ENCODE peak calls at places on chromosome X, in eight cellular contexts. O, Z, Q, G, C, H, M and X are unnamed samples.

GRCh38 chrX:103407776-103408175 is 31.4 kb downstream of the BEX3 start:
- DNase-seq in O (no peak), Z (no peak), Q (no peak), G (no peak), C (no peak), H (no peak), M (no peak), X (no peak)

GRCh38 chrX:153057281-153057680 is 1.0 kb downstream of the PNMA3 start:
- DNase-seq in O (no peak), Z (no peak), Q (no peak), G (no peak), C (no peak), H (no peak), M (no peak), X (no peak)

GRCh38 chrX:42920752-42921151 is 142.8 kb upstream of the PPP1R2C start:
- DNase-seq in O (no peak), Z (peak), Q (no peak), G (no peak), C (no peak), H (no peak), M (peak), X (no peak)

GRCh38 chrX:48883729-48884128 is 13.8 kb downstream of the TIMM17B start:
- DNase-seq in O (no peak), Z (no peak), Q (no peak), G (no peak), C (peak), H (peak), M (no peak), X (no peak)

GRCh38 chrX:132022115-132022862 is 813 bp upstream of the STK26 start:
- DNase-seq in O (peak), Z (peak), Q (peak), G (no peak), C (peak), H (peak), M (peak), X (peak)

GRCh38 chrX:2609431-2610238 is 81.5 kb upstream of the CD99 start:
- DNase-seq in O (peak), Z (peak), Q (peak), G (peak), C (peak), H (peak), M (peak), X (peak)

GRCh38 chrX:150664290-150664689 is 28.9 kb upstream of the MTMR1 start:
- DNase-seq in O (no peak), Z (no peak), Q (no peak), G (no peak), C (no peak), H (no peak), M (no peak), X (no peak)

GRCh38 chrX:53715336-53715924 is 28.9 kb upstream of the HUWE1 start:
- DNase-seq in O (no peak), Z (no peak), Q (no peak), G (no peak), C (peak), H (no peak), M (no peak), X (no peak)

GRCh38 chrX:76453737-76454406 is 26.4 kb downstream of the MAGEE1 start:
- DNase-seq in O (no peak), Z (no peak), Q (no peak), G (no peak), C (no peak), H (no peak), M (no peak), X (no peak)

GRCh38 chrX:109508915-109509314 is 27.0 kb upstream of the GUCY2F start:
- DNase-seq in O (no peak), Z (no peak), Q (no peak), G (no peak), C (no peak), H (no peak), M (no peak), X (no peak)

GRCh38 chrX:31847773-31848172 is 775.9 kb upstream of the FTHL17 start:
- DNase-seq in O (no peak), Z (no peak), Q (no peak), G (no peak), C (no peak), H (no peak), M (no peak), X (peak)

DNA sequence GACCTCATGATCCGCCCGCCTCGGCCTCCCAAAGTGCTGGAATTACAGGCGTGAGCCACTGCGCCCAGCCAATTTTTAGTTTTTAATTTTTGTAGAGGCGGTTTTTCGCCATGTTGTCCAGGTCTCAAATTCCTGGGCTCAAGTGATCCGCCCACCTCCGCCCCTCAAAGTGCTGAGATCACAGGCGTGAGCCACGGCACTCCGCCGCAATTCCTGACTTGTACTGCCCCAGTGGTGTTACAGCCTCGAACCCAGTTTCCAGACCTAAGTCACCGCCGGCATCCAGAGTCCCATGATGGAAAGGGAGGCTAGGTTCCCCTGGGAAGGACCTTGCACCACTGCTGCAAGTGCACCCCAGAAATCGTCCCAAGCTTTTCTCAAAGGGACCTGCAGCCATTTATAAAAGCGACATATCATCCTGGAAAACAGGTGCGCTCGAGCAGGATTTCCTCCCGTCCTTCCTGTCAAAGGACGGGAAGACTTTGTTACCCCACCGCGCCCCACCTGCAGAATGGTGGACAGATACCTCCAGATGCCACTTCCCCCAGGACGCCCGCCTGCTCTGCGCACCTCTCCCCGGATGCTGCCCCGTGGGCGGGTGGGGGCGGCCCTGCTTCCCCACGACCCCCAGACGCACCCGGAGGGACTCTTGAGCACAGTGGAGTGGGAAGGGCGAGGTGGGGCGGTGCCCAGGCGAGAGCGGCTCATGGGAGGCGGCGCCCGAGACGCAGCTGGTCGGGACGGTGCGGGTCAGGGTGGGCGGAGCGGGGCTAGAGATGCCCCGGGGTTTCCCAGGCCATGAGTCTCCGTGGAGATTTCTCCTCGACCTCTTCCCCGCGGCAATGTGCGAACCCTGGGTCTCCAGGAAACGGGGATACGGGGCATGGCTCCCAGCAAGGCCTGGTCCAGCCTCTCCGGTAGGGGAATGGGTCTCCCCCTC is 959 bp upstream of the RPL10 start:
- DNase-seq in O (peak), Z (peak), Q (peak), G (peak), C (peak), H (peak), M (peak), X (peak)
- H3K4me2 ChIP-seq in O (peak), Z (peak), Q (peak), G (peak), C (peak), H (peak), M (peak), X (peak)

GRCh38 chrX:136910565-136911040 is 30.1 kb upstream of the RBMX start:
- DNase-seq in O (peak), Z (no peak), Q (no peak), G (peak), C (peak), H (peak), M (peak), X (no peak)
- H3K9ac ChIP-seq in O (peak), Z (no peak), Q (no peak), G (no peak), C (no peak), H (peak), M (no peak), X (no peak)

GRCh38 chrX:84188320-84188834 is 378 bp upstream of the RPS6KA6 start:
- DNase-seq in O (peak), Z (peak), Q (peak), G (peak), C (peak), H (peak), M (peak), X (peak)
- H3K4me2 ChIP-seq in O (peak), Z (peak), Q (peak), G (peak), C (peak), H (peak), M (peak), X (peak)

GRCh38 chrX:71252221-71252620 is 1.7 kb downstream of the ZMYM3 start:
- DNase-seq in O (no peak), Z (no peak), Q (no peak), G (no peak), C (no peak), H (no peak), M (no peak), X (no peak)
- H3K9ac ChIP-seq in O (peak), Z (no peak), Q (no peak), G (no peak), C (no peak), H (no peak), M (no peak), X (no peak)